ENCODE peak calls at places on chromosomes 11 and 22, in five cellular contexts. O is Jurkat, Clone E6-1; V is NB4; Z is Kasumi-1; L is head of caudate nucleus. X is an unnamed sample.

GRCh38 chr11:64400667-64401066 is 41.7 kb downstream of the RPS6KA4 start:
- DNase-seq in O (no peak), V (no peak), Z (no peak), L (no peak), X (no peak)

GRCh38 chr11:57207160-57207559 is 25.4 kb downstream of the LRRC55 start:
- DNase-seq in O (no peak), V (no peak), Z (no peak), L (no peak), X (no peak)

GRCh38 chr11:45107051-45107450 is 39.4 kb upstream of the PRDM11 start:
- DNase-seq in O (no peak), V (no peak), Z (no peak), L (no peak), X (no peak)

GRCh38 chr22:46846832-46847355 is 84.4 kb downstream of the TBC1D22A start:
- DNase-seq in O (no peak), V (no peak), Z (no peak), L (no peak), X (no peak)

GRCh38 chr11:66136752-66137123 is 66.7 kb downstream of the PACS1 start:
- DNase-seq in O (no peak), V (peak; percentile 37), Z (no peak), L (no peak), X (no peak)

GRCh38 chr11:124801014-124801413 is 808 bp upstream of the MSANTD2 start:
- DNase-seq in O (no peak), V (peak; percentile 7), Z (no peak), L (no peak), X (no peak)

GRCh38 chr11:87889126-87889525 is 286.1 kb downstream of the RAB38 start:
- DNase-seq in O (no peak), V (no peak), Z (no peak), L (no peak), X (no peak)

GRCh38 chr11:116830184-116830912 is 641 bp downstream of the APOC3 start:
- DNase-seq in O (no peak), V (no peak), Z (no peak), L (no peak), X (no peak)

GRCh38 chr11:133844217-133844616 is 1.1 kb downstream of the SPATA19 start:
- DNase-seq in O (no peak), V (no peak), Z (no peak), L (no peak), X (no peak)

GRCh38 chr11:1692708-1693326 is 4.2 kb upstream of the KRTAP5-6 start:
- DNase-seq in O (no peak), V (no peak), Z (no peak), L (no peak), X (no peak)

GRCh38 chr11:103395612-103396011 is 286.4 kb downstream of the DYNC2H1 start:
- DNase-seq in O (no peak), V (no peak), Z (no peak), L (no peak), X (no peak)

GRCh38 chr11:116230453-116230852 is 542.3 kb downstream of the BUD13 start:
- DNase-seq in O (no peak), V (no peak), Z (no peak), L (no peak), X (no peak)

GRCh38 chr11:66701432-66702240 is 23.9 kb upstream of the RBM4B start:
- DNase-seq in O (peak; percentile 77), V (no peak), Z (peak; percentile 5), L (no peak), X (no peak)

GRCh38 chr11:68962527-68963250 is 18.1 kb downstream of the MRGPRD start:
- DNase-seq in O (peak; percentile 73), V (no peak), Z (no peak), L (no peak), X (peak; percentile 40)

GRCh38 chr11:115201121-115201792 is 303.0 kb downstream of the CADM1 start:
- DNase-seq in O (no peak), V (no peak), Z (no peak), L (no peak), X (no peak)

GRCh38 chr11:63835156-63835540 is 3.8 kb upstream of the MARK2 start:
- DNase-seq in O (no peak), V (no peak), Z (no peak), L (no peak), X (no peak)

GRCh38 chr11:70796601-70797000 is 398.3 kb downstream of the CTTN start:
- DNase-seq in O (peak; percentile 22), V (peak; percentile 23), Z (no peak), L (no peak), X (no peak)

GRCh38 chr11:132035736-132036135 is 665.3 kb downstream of the NTM start:
- DNase-seq in O (no peak), V (no peak), Z (no peak), L (no peak), X (no peak)

GRCh38 chr11:69969890-69970784 is 108.0 kb upstream of the ANO1 start:
- DNase-seq in O (peak; percentile 40), V (no peak), Z (no peak), L (no peak), X (no peak)

GRCh38 chr22:36325163-36326031 is 62.4 kb downstream of the MYH9 start:
- DNase-seq in O (no peak), V (no peak), Z (no peak), L (no peak), X (peak; percentile 86)

GRCh38 chr11:45556851-45557707 is 108.3 kb downstream of the CHST1 start:
- DNase-seq in O (no peak), V (peak; percentile 72), Z (no peak), L (no peak), X (no peak)

GRCh38 chr22:35380537-35381423 is at the start of gene HMOX1:
- DNase-seq in O (no peak), V (peak; percentile 87), Z (peak; percentile 34), L (peak; percentile 86), X (peak; percentile 98)

X was measured in upper lobe of right lung.